ENCODE peak calls at places on chromosomes 13 and 19, in six cellular contexts. V, Q, J, N, Y and C are unnamed samples.

GRCh38 chr19:7301525-7301924 is 7.3 kb upstream of the INSR start:
- DNase-seq in V (no peak), Q (no peak), J (no peak), N (no peak), Y (no peak), C (no peak)

GRCh38 chr19:33469171-33470039 is 52.2 kb downstream of the PEPD start:
- DNase-seq in V (no peak), Q (no peak), J (no peak), N (no peak), Y (peak; percentile 14), C (no peak)

GRCh38 chr19:49362048-49362925 is at the start of gene TEAD2:
- DNase-seq in V (no peak), Q (no peak), J (peak; percentile 64), N (no peak), Y (peak; percentile 72), C (peak; percentile 82)

GRCh38 chr13:92136449-92137180 is 738.2 kb downstream of the GPC5 start:
- DNase-seq in V (no peak), Q (no peak), J (no peak), N (no peak), Y (no peak), C (no peak)

GRCh38 chr19:13838071-13838942 is 38.6 kb upstream of the NANOS3 start:
- DNase-seq in V (no peak), Q (no peak), J (no peak), N (no peak), Y (no peak), C (peak; percentile 12)

GRCh38 chr19:28436320-28436719 is 776.6 kb downstream of the UQCRFS1 start:
- DNase-seq in V (no peak), Q (no peak), J (no peak), N (no peak), Y (no peak), C (no peak)

GRCh38 chr19:9848761-9849160 is 13.6 kb downstream of the PIN1 start:
- DNase-seq in V (no peak), Q (no peak), J (no peak), N (no peak), Y (no peak), C (no peak)

GRCh38 chr13:45781553-45782326 is 69.8 kb downstream of the SIAH3 start:
- DNase-seq in V (no peak), Q (peak; percentile 22), J (no peak), N (no peak), Y (no peak), C (no peak)

GRCh38 chr19:13006431-13007281 is 11.4 kb downstream of the NFIX start:
- DNase-seq in V (no peak), Q (no peak), J (no peak), N (no peak), Y (no peak), C (no peak)

GRCh38 chr13:36062249-36062648 is 68.9 kb downstream of the DCLK1 start:
- DNase-seq in V (no peak), Q (no peak), J (no peak), N (no peak), Y (no peak), C (no peak)